ENCODE peak calls at places on chromosomes 3 and 15, in five cellular contexts. Y is neural crest cell; X is lower lobe of right lung; D is NT2/D1; S is stimulated activated CD8-positive, alpha-beta memory T cell treated with anti-CD3 and anti-CD28 coated beads, Interleukin-15, amount 100 ng/mL, for 24 hours. R is an unnamed sample.

GRCh38 chr3:64048631-64049061 is 25.4 kb upstream of the PSMD6 start:
- DNase-seq in Y (no peak), X (no peak), D (no peak), S (no peak), R (no peak)

GRCh38 chr15:28107111-28107893 is 8.2 kb upstream of the OCA2 start:
- DNase-seq in Y (no peak), X (peak), D (no peak), S (no peak), R (peak)

GRCh38 chr3:121018917-121019321 is 110.9 kb downstream of the STXBP5L start:
- DNase-seq in Y (no peak), X (no peak), D (peak), S (no peak), R (peak)

GRCh38 chr3:58748024-58748423 is 81.5 kb upstream of the FAM3D start:
- DNase-seq in Y (no peak), X (no peak), D (no peak), S (no peak), R (no peak)

GRCh38 chr15:90425726-90426346 is 37.8 kb downstream of the IQGAP1 start:
- DNase-seq in Y (no peak), X (no peak), D (no peak), S (no peak), R (no peak)

GRCh38 chr3:5187152-5187919 is at the start of gene EDEM1:
- DNase-seq in Y (peak), X (peak), D (peak), S (peak), R (peak)

GRCh38 chr3:115324056-115324455 is 177.0 kb upstream of the ZBTB20 start:
- DNase-seq in Y (no peak), X (no peak), D (no peak), S (no peak), R (no peak)

GRCh38 chr15:48671381-48672022 is 26.0 kb upstream of the FBN1 start:
- DNase-seq in Y (no peak), X (no peak), D (no peak), S (no peak), R (no peak)

GRCh38 chr3:163482695-163483094 is 1595.6 kb downstream of the SI start:
- DNase-seq in Y (no peak), X (no peak), D (no peak), S (no peak), R (no peak)

GRCh38 chr3:65352951-65353350 is 665.2 kb upstream of the ADAMTS9 start:
- DNase-seq in Y (no peak), X (no peak), D (no peak), S (no peak), R (no peak)

GRCh38 chr3:177299250-177299649 is 102.0 kb upstream of the TBL1XR1 start:
- DNase-seq in Y (no peak), X (no peak), D (no peak), S (no peak), R (no peak)

GRCh38 chr15:74402337-74402839 is 31.4 kb downstream of the SEMA7A start:
- DNase-seq in Y (no peak), X (no peak), D (no peak), S (no peak), R (no peak)

GRCh38 chr3:172542089-172542488 is 18.9 kb upstream of the TNFSF10 start:
- DNase-seq in Y (no peak), X (no peak), D (no peak), S (no peak), R (no peak)

GRCh38 chr3:297585-297984 is 101.0 kb downstream of the CHL1 start:
- DNase-seq in Y (no peak), X (no peak), D (no peak), S (no peak), R (no peak)

GRCh38 chr15:87816811-87817210 is 439.7 kb downstream of the NTRK3 start:
- DNase-seq in Y (no peak), X (no peak), D (no peak), S (no peak), R (no peak)

GRCh38 chr3:102018544-102018943 is 169.2 kb downstream of the NFKBIZ start:
- DNase-seq in Y (no peak), X (no peak), D (no peak), S (no peak), R (no peak)

GRCh38 chr3:31704651-31705179 is 172.0 kb downstream of the STT3B start:
- DNase-seq in Y (no peak), X (peak), D (no peak), S (no peak), R (peak)

GRCh38 chr3:133042778-133043177 is 4.6 kb downstream of the TMEM108 start:
- DNase-seq in Y (no peak), X (no peak), D (no peak), S (no peak), R (no peak)

GRCh38 chr3:15331606-15332404 is 581 bp downstream of the SH3BP5 start:
- DNase-seq in Y (peak), X (peak), D (no peak), S (peak), R (peak)

GRCh38 chr3:188365184-188365583 is 211.2 kb downstream of the LPP start:
- DNase-seq in Y (no peak), X (no peak), D (no peak), S (no peak), R (no peak)

GRCh38 chr15:74203914-74204431 is 1.4 kb upstream of the STRA6 start:
- DNase-seq in Y (no peak), X (no peak), D (peak), S (no peak), R (no peak)

GRCh38 chr3:156518726-156519125 is 36.2 kb downstream of the SSR3 start:
- DNase-seq in Y (no peak), X (no peak), D (no peak), S (no peak), R (no peak)

GRCh38 chr3:157242836-157243235 is 82.9 kb upstream of the CCNL1 start:
- DNase-seq in Y (no peak), X (no peak), D (no peak), S (no peak), R (no peak)

GRCh38 chr3:15645740-15646490 is 44.4 kb downstream of the BTD start:
- DNase-seq in Y (no peak), X (no peak), D (no peak), S (no peak), R (no peak)

GRCh38 chr3:41362638-41363559 is 163.6 kb downstream of the CTNNB1 start:
- DNase-seq in Y (peak), X (no peak), D (peak), S (no peak), R (no peak)

GRCh38 chr3:41482134-41482533 is 282.8 kb downstream of the CTNNB1 start:
- DNase-seq in Y (no peak), X (no peak), D (peak), S (no peak), R (no peak)

GRCh38 chr3:43388909-43389308 is 102.6 kb downstream of the SNRK start:
- DNase-seq in Y (no peak), X (no peak), D (no peak), S (no peak), R (no peak)

GRCh38 chr3:116135462-116135861 is 309.8 kb downstream of the LSAMP start:
- DNase-seq in Y (no peak), X (no peak), D (no peak), S (no peak), R (no peak)

GRCh38 chr3:41848745-41849574 is 112.9 kb downstream of the ULK4 start:
- DNase-seq in Y (no peak), X (no peak), D (no peak), S (no peak), R (no peak)

GRCh38 chr15:67063689-67064606 is 1.5 kb upstream of the SMAD3 start:
- DNase-seq in Y (peak), X (peak), D (peak), S (no peak), R (peak)

GRCh38 chr15:68782589-68783161 is 38.0 kb downstream of the ANP32A start:
- DNase-seq in Y (no peak), X (no peak), D (no peak), S (no peak), R (no peak)

GRCh38 chr3:45972534-45973402 is 22.9 kb downstream of the FYCO1 start:
- DNase-seq in Y (no peak), X (no peak), D (no peak), S (no peak), R (no peak)

GRCh38 chr3:149777414-149778214 is 14.7 kb downstream of the ANKUB1 start:
- DNase-seq in Y (no peak), X (no peak), D (no peak), S (no peak), R (no peak)

GRCh38 chr3:187041362-187042061 is 97.8 kb downstream of the RPL39L start:
- DNase-seq in Y (no peak), X (no peak), D (no peak), S (no peak), R (no peak)